ENCODE peak calls at places on chromosomes 6 and 20, in ten cellular contexts. W is HFF-Myc, Z is A549, F is colonic mucosa, C is fibroblast of lung, N is left ventricle myocardium inferior, X is psoas muscle, G is AG04449, E is right cardiac atrium, P is fibroblast of the aortic adventitia. H is an unnamed sample.

GRCh38 chr20:46021361-46022359 is 7.4 kb upstream of the SLC12A5 start:
- DNase-seq in Z (peak; percentile 69), C (no peak), F (peak; percentile 36), G (no peak), X (peak; percentile 67), E (peak; percentile 71), P (no peak), W (no peak), N (no peak), H (peak; percentile 37)

GRCh38 chr20:62574612-62574993 is 67.7 kb upstream of the SLCO4A1 start:
- DNase-seq in W (no peak), C (no peak), Z (no peak), F (no peak), P (no peak), E (no peak), G (no peak), N (no peak), X (peak; percentile 57), H (no peak)

GRCh38 chr20:8490076-8490830 is 358.2 kb downstream of the PLCB1 start:
- DNase-seq in G (no peak), P (peak; percentile 55), E (peak; percentile 46), F (no peak), N (no peak), C (no peak), Z (no peak), W (no peak), X (no peak), H (no peak)

GRCh38 chr6:149660028-149660427 is 11.5 kb upstream of the KATNA1 start:
- DNase-seq in Z (no peak), G (no peak), W (no peak), X (no peak), N (no peak), P (no peak), F (no peak), C (no peak), E (no peak), H (no peak)

GRCh38 chr6:82917346-82918064 is 148.1 kb downstream of the UBE3D start:
- DNase-seq in X (no peak), E (no peak), N (no peak), F (no peak), P (no peak), W (no peak), C (peak; percentile 6), G (no peak), Z (no peak), H (no peak)

GRCh38 chr20:46040902-46041535 is 12.0 kb downstream of the SLC12A5 start:
- DNase-seq in W (no peak), C (peak; percentile 25), N (no peak), X (no peak), Z (peak; percentile 25), G (no peak), E (peak; percentile 70), P (peak; percentile 41), F (peak; percentile 29), H (peak; percentile 47)

GRCh38 chr6:168397011-168397410 is 44.0 kb upstream of the SMOC2 start:
- DNase-seq in C (no peak), G (no peak), N (no peak), W (no peak), P (no peak), E (no peak), Z (no peak), X (no peak), F (no peak), H (no peak)

GRCh38 chr20:3678198-3678597 is 3.6 kb downstream of the ADAM33 start:
- DNase-seq in F (no peak), W (no peak), E (peak; percentile 18), G (no peak), N (no peak), X (no peak), P (no peak), Z (no peak), C (no peak), H (no peak)

GRCh38 chr6:105838156-105838555 is 248.0 kb upstream of the PRDM1 start:
- DNase-seq in N (no peak), X (no peak), C (peak; percentile 30), F (no peak), E (no peak), Z (no peak), G (no peak), W (peak; percentile 29), P (peak; percentile 17), H (peak; percentile 6)

GRCh38 chr6:115363379-115363778 is 697.3 kb downstream of the FRK start:
- DNase-seq in C (no peak), E (no peak), G (no peak), W (no peak), N (no peak), F (no peak), P (no peak), Z (no peak), X (no peak), H (no peak)

GRCh38 chr20:50271201-50271600 is 80.6 kb downstream of the CEBPB start:
- DNase-seq in Z (no peak), E (no peak), X (peak; percentile 22), N (no peak), F (no peak), C (no peak), G (no peak), P (no peak), W (no peak), H (no peak)

GRCh38 chr6:154412106-154412820 is 55.7 kb upstream of the IPCEF1 start:
- DNase-seq in Z (no peak), C (no peak), N (no peak), P (peak; percentile 21), X (no peak), E (no peak), F (no peak), W (no peak), G (no peak), H (no peak)

GRCh38 chr20:297925-298754 is 770 bp downstream of the ZCCHC3 start:
- DNase-seq in X (peak; percentile 83), G (no peak), F (peak; percentile 86), C (peak; percentile 74), W (no peak), Z (peak; percentile 59), E (peak; percentile 89), N (peak; percentile 68), P (peak; percentile 67), H (peak; percentile 68)

GRCh38 chr20:44803383-44803941 is 6.9 kb downstream of the RIMS4 start:
- DNase-seq in Z (no peak), N (no peak), W (no peak), C (no peak), G (no peak), F (no peak), X (peak; percentile 62), E (no peak), P (no peak), H (no peak)

GRCh38 chr20:63947638-63948456 is 8.4 kb downstream of the UCKL1 start:
- DNase-seq in P (no peak), W (no peak), Z (no peak), C (no peak), G (no peak), F (no peak), N (no peak), E (peak; percentile 73), X (no peak), H (no peak)
- H3K4me3 ChIP-seq in P (no peak overlapping the region), W (no peak overlapping the region), Z (no peak overlapping the region), C (no peak overlapping the region), G (no peak overlapping the region), F (no peak overlapping the region), N (peak overlapping the region; percentile 71), E (no peak overlapping the region), X (no peak overlapping the region), H (no peak overlapping the region)

GRCh38 chr6:71887744-71888115 is 1.4 kb downstream of the RIMS1 start:
- DNase-seq in X (no peak), C (no peak), W (no peak), E (no peak), N (no peak), P (no peak), G (no peak), F (no peak), Z (no peak), H (no peak)

GRCh38 chr6:71889366-71889765 is 3.0 kb downstream of the RIMS1 start:
- DNase-seq in Z (no peak), C (no peak), G (no peak), W (no peak), F (no peak), P (no peak), N (no peak), X (no peak), E (no peak), H (no peak)

GRCh38 chr6:71888720-71889340 is 2.5 kb downstream of the RIMS1 start:
- DNase-seq in P (no peak), X (no peak), N (no peak), E (no peak), C (no peak), G (no peak), W (no peak), Z (no peak), F (no peak), H (no peak)

GRCh38 chr6:71887006-71887743 is 825 bp downstream of the RIMS1 start:
- DNase-seq in Z (no peak), G (no peak), X (peak; percentile 45), F (no peak), N (no peak), C (no peak), W (no peak), E (no peak), P (no peak), H (no peak)

GRCh38 chr6:71886184-71887005 is at the start of gene RIMS1:
- DNase-seq in F (no peak), G (no peak), C (no peak), E (peak; percentile 28), N (no peak), Z (peak; percentile 6), X (peak; percentile 39), W (no peak), P (peak; percentile 0), H (no peak)
- H3K4me3 ChIP-seq in F (no peak within 1 kb of the TSS), G (peak within 1 kb of the TSS; percentile 56), C (peak within 1 kb of the TSS; percentile 51), E (peak within 1 kb of the TSS; percentile 33), N (peak within 1 kb of the TSS; percentile 60), Z (peak within 1 kb of the TSS; percentile 47), X (peak within 1 kb of the TSS; percentile 45), W (peak within 1 kb of the TSS; percentile 13), P (peak within 1 kb of the TSS; percentile 37), H (peak within 1 kb of the TSS; percentile 15)

DNA sequence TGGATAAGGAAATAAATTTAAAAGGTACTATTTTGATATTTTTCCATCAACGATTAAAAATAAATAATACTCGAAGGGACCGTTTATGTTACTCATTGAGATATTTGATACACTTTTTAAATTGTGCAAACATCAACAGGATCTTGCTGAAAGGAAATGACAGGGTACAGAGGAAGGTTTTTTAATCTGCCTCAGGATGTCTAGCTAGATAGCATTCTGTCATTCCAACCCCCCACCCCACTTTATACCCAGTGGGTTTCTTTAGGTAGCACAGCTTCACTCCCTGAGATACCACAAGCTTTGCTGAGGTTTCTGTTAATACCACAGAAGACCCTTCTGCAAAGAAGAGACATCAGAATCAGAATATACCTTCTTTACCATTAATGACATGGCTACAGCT is 1.2 kb downstream of the PHACTR2 start:
- DNase-seq in N (no peak), C (no peak), E (no peak), P (peak; percentile 45), X (no peak), F (no peak), Z (no peak), G (no peak), W (no peak), H (no peak)
- H3K4me3 ChIP-seq in N (peak overlapping the region; percentile 86), C (peak overlapping the region; percentile 59), E (peak overlapping the region; percentile 95), P (peak overlapping the region; percentile 76), X (peak overlapping the region; percentile 85), F (peak overlapping the region; percentile 70), Z (peak overlapping the region; percentile 50), G (peak overlapping the region; percentile 72), W (peak overlapping the region; percentile 72), H (peak overlapping the region; percentile 82)

DNA sequence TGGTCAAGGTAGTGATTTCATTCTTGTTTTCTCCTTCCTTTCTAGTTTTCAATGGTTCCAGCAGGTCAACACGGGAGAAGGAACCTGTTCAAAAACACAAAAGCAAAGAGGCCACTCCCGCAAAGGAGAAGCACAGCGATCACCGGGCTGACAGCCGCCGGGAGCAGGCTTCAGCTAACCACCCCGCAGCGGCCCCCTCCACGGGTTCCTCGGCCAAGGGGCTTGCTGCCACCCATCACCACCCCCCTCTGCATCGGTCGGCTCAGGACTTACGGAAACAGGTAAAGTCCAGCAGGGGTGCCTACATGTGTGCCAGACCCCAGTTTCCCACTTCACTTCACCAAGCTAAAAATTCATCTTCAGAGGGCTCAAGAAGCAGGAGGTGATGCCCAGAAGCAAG is 175.6 kb downstream of the DTNBP1 start:
- DNase-seq in C (no peak), G (no peak), Z (no peak), E (no peak), F (no peak), W (no peak), N (no peak), P (no peak), X (no peak), H (no peak)
- H3K4me3 ChIP-seq in C (no peak overlapping the region), G (no peak overlapping the region), Z (no peak overlapping the region), E (no peak overlapping the region), F (no peak overlapping the region), W (no peak overlapping the region), N (no peak overlapping the region), P (no peak overlapping the region), X (no peak overlapping the region), H (no peak overlapping the region)

H was measured in fibroblast of villous mesenchyme.